ENCODE peak calls at places on chromosomes 16 and 17, in four cellular contexts. U, N, D and Q are unnamed samples.

GRCh38 chr16:11128211-11129123 is 127.5 kb downstream of the SOCS1 start:
- DNase-seq in D (no peak), U (peak; percentile 85), N (no peak), Q (no peak)

GRCh38 chr16:48182979-48183537 is 27.3 kb upstream of the ABCC12 start:
- DNase-seq in D (no peak), U (no peak), N (no peak), Q (no peak)

GRCh38 chr17:75594499-75595283 is 7.1 kb downstream of the MYO15B start:
- DNase-seq in D (no peak), N (no peak), U (no peak), Q (no peak)

GRCh38 chr17:43755389-43755875 is 3.2 kb downstream of the SOST start:
- DNase-seq in U (no peak), D (no peak), N (no peak), Q (no peak)

GRCh38 chr16:83838151-83838550 is 30.4 kb downstream of the HSBP1 start:
- DNase-seq in N (no peak), D (no peak), U (no peak), Q (no peak)

GRCh38 chr17:28871056-28871579 is 16.3 kb downstream of the ERAL1 start:
- DNase-seq in N (no peak), D (no peak), U (peak; percentile 59), Q (no peak)

GRCh38 chr16:89318430-89318758 is 100.9 kb downstream of the ZNF778 start:
- DNase-seq in D (no peak), N (no peak), U (no peak), Q (no peak)

GRCh38 chr17:47785538-47786123 is 36.0 kb downstream of the OSBPL7 start:
- DNase-seq in U (peak; percentile 67), D (peak; percentile 52), N (no peak), Q (no peak)

GRCh38 chr16:3347586-3347985 is 8.1 kb upstream of the OR2C1 start:
- DNase-seq in D (no peak), U (no peak), N (no peak), Q (no peak)

GRCh38 chr16:62832214-62832613 is 796.0 kb upstream of the CDH8 start:
- DNase-seq in D (no peak), U (no peak), N (no peak), Q (no peak)

GRCh38 chr16:81553080-81553813 is 108.6 kb downstream of the CMIP start:
- DNase-seq in U (no peak), D (peak; percentile 91), N (no peak), Q (no peak)

GRCh38 chr17:32445976-32446375 is 1.7 kb downstream of the PSMD11 start:
- DNase-seq in N (no peak), U (peak; percentile 68), D (no peak), Q (no peak)

GRCh38 chr16:20906225-20906870 is 5.8 kb downstream of the LYRM1 start:
- DNase-seq in D (no peak), U (no peak), N (no peak), Q (no peak)

GRCh38 chr17:45146616-45147101 is 1.6 kb upstream of the HEXIM1 start:
- DNase-seq in D (no peak), N (no peak), U (peak; percentile 85), Q (no peak)

GRCh38 chr16:79767597-79768280 is 167.2 kb upstream of the MAF start:
- DNase-seq in U (peak; percentile 36), N (no peak), D (peak; percentile 40), Q (no peak)

GRCh38 chr17:35089846-35090193 is 26.3 kb upstream of the RFFL start:
- DNase-seq in D (peak; percentile 52), U (peak; percentile 60), N (no peak), Q (no peak)

GRCh38 chr17:36500745-36501225 is 14.3 kb downstream of the ZNHIT3 start:
- DNase-seq in U (no peak), N (no peak), D (no peak), Q (no peak)

GRCh38 chr16:48617711-48618148 is 7.8 kb upstream of the N4BP1 start:
- DNase-seq in U (no peak), D (no peak), N (no peak), Q (no peak)

GRCh38 chr17:42720996-42721583 is 23.8 kb downstream of the EZH1 start:
- DNase-seq in U (peak; percentile 81), N (peak; percentile 46), D (peak; percentile 83), Q (no peak)

GRCh38 chr17:4130715-4131114 is 12.1 kb downstream of the ZZEF1 start:
- DNase-seq in D (no peak), U (peak; percentile 47), N (no peak), Q (no peak)

GRCh38 chr16:78663690-78664089 is 564.2 kb downstream of the WWOX start:
- DNase-seq in N (no peak), D (no peak), U (no peak), Q (no peak)

GRCh38 chr17:27490391-27490790 is 34.1 kb downstream of the KSR1 start:
- DNase-seq in D (no peak), U (no peak), N (no peak), Q (no peak)

GRCh38 chr17:29133146-29133713 is 47.0 kb downstream of the MYO18A start:
- DNase-seq in N (no peak), U (peak; percentile 80), D (no peak), Q (no peak)

GRCh38 chr17:21353326-21354010 is 22.7 kb upstream of the KCNJ12 start:
- DNase-seq in D (no peak), N (no peak), U (no peak), Q (no peak)

GRCh38 chr17:28142355-28142754 is 99.9 kb downstream of the NLK start:
- DNase-seq in N (no peak), U (no peak), D (no peak), Q (no peak)

GRCh38 chr17:46266656-46267544 is 28.0 kb upstream of the LRRC37A start:
- DNase-seq in D (peak; percentile 74), U (peak; percentile 95), N (peak; percentile 66), Q (no peak)

GRCh38 chr16:87641721-87642120 is 39.4 kb downstream of the JPH3 start:
- DNase-seq in D (no peak), U (no peak), N (no peak), Q (no peak)

GRCh38 chr17:36602924-36603384 is 1.6 kb downstream of the MRM1 start:
- DNase-seq in U (peak; percentile 89), D (peak; percentile 67), N (peak; percentile 58), Q (peak; percentile 56)

GRCh38 chr16:78659216-78659615 is 559.8 kb downstream of the WWOX start:
- DNase-seq in N (no peak), U (no peak), D (no peak), Q (no peak)

GRCh38 chr16:13873835-13874438 is 46.0 kb upstream of the ERCC4 start:
- DNase-seq in D (peak; percentile 60), N (peak; percentile 28), U (peak; percentile 30), Q (no peak)

GRCh38 chr16:88481851-88482250 is 28.8 kb downstream of the ZFPM1 start:
- DNase-seq in U (no peak), D (no peak), N (no peak), Q (no peak)

GRCh38 chr17:32266389-32267269 is 997 bp downstream of the RHBDL3 start:
- DNase-seq in D (no peak), N (no peak), U (no peak), Q (no peak)

GRCh38 chr17:15404116-15404730 is 62.8 kb upstream of the TEKT3 start:
- DNase-seq in U (no peak), D (no peak), N (no peak), Q (no peak)

GRCh38 chr16:3998793-3999478 is 117.3 kb downstream of the ADCY9 start:
- DNase-seq in N (no peak), D (no peak), U (no peak), Q (no peak)

GRCh38 chr16:31010539-31010938 is at the start of gene STX1B:
- DNase-seq in D (no peak), N (no peak), U (no peak), Q (no peak)

GRCh38 chr17:62702746-62703268 is 75.3 kb downstream of the MRC2 start:
- DNase-seq in N (no peak), U (no peak), D (no peak), Q (no peak)
- H3K27ac ChIP-seq in N (no peak overlapping the region), U (no peak overlapping the region), D (no peak overlapping the region), Q (peak overlapping the region; percentile 37)

GRCh38 chr17:68437979-68438877 is 19.1 kb downstream of the WIPI1 start:
- DNase-seq in N (no peak), U (peak; percentile 89), D (peak; percentile 80), Q (no peak)
- TF ChIP-seq TCF7L2 in N (no peak), U (no peak), D (no peak), Q (no peak)

GRCh38 chr17:77869665-77870132 is 88.8 kb upstream of the TNRC6C start:
- DNase-seq in U (no peak), N (no peak), D (no peak), Q (no peak)
- H3K27ac ChIP-seq in U (no peak overlapping the region), N (no peak overlapping the region), D (no peak overlapping the region), Q (no peak overlapping the region)

GRCh38 chr16:69711115-69711740 is 15.1 kb downstream of the NQO1 start:
- DNase-seq in D (no peak), U (no peak), N (peak; percentile 72), Q (no peak)

GRCh38 chr16:69709456-69710084 is 16.8 kb downstream of the NQO1 start:
- DNase-seq in U (peak; percentile 74), D (peak; percentile 81), N (peak; percentile 52), Q (no peak)

GRCh38 chr16:69707920-69708683 is 18.3 kb downstream of the NQO1 start:
- DNase-seq in U (no peak), N (no peak), D (no peak), Q (no peak)

GRCh38 chr16:69712914-69713581 is 13.3 kb downstream of the NQO1 start:
- DNase-seq in D (no peak), N (no peak), U (no peak), Q (no peak)

DNA sequence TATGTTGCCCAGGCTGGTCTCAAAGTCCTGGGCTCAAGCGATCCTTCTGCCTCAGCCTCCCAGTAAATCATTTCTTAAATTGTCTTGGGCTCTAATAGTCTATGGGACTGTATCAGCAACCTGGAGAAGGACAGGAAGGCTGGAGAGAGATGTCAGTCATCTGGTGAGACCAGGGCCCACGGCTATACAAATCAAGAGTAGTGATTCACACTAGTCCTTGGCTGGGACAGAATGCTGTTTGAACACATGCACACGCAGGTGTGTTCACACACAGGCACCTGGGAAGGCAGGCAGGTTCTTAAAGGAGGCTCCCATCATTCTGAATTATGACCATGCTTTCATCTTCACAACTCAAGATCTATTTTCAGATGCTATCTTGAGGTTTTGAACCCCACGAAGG is 14.1 kb downstream of the NQO1 start:
- DNase-seq in D (no peak), U (no peak), N (no peak), Q (no peak)
- TF ChIP-seq TCF7L2 in D (no peak), U (no peak), N (no peak), Q (no peak)

DNA sequence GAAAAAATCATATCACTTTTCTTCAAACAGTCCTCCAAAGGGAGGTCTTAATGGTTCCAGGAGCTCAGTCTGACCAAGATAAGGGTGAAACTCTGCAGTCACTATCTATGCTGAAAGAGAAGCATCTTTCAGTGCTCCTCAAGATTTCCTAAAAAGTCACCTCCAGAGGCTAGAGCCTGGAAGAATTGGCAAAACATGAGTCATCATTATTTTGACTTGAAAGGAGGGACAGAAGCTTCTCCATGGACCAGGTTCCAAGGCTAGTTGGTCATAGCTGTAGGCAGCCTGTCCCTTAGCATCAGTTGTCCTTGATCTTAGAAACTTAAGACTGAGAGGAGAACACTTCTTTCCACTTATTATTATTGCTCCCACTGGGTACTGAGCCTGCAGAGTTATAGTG is 219.0 kb upstream of the ASIC2 start:
- DNase-seq in U (peak; percentile 12), N (no peak), D (no peak), Q (no peak)
- H3K27ac ChIP-seq in U (no peak overlapping the region), N (no peak overlapping the region), D (no peak overlapping the region), Q (no peak overlapping the region)